ENCODE peak calls at places on chromosomes 2 and 18, in nine cellular contexts. B is progenitor cell of endocrine pancreas, I is H9, C is Peyer's patch, Z is fibroblast of mammary gland, P is epithelial cell of esophagus, H is adrenal gland, E is astrocyte of the cerebellum, K is endothelial cell of umbilical vein. X is an unnamed sample.

GRCh38 chr2:62383843-62384242 is 122.2 kb downstream of the TMEM17 start:
- DNase-seq in B (no peak), I (no peak), C (no peak), Z (peak), P (peak), H (no peak), E (no peak), K (peak), X (no peak)

GRCh38 chr2:206642075-206643025 is at the start of gene FAM237A:
- DNase-seq in B (peak), I (peak), C (no peak), Z (peak), P (peak), H (peak), E (peak), K (peak), X (peak)

GRCh38 chr2:57373530-57373929 is 673.1 kb upstream of the VRK2 start:
- DNase-seq in B (no peak), I (no peak), C (no peak), Z (peak), P (peak), H (no peak), E (peak), K (peak), X (no peak)

GRCh38 chr2:1168856-1169255 is 218.2 kb downstream of the SNTG2 start:
- DNase-seq in B (no peak), I (no peak), C (no peak), Z (no peak), P (no peak), H (no peak), E (no peak), K (no peak), X (no peak)

GRCh38 chr2:233061591-233062446 is 1.7 kb downstream of the INPP5D start:
- DNase-seq in B (no peak), I (peak), C (no peak), Z (no peak), P (no peak), H (no peak), E (no peak), K (peak), X (no peak)

GRCh38 chr2:100906131-100906530 is 86.2 kb downstream of the NPAS2 start:
- DNase-seq in B (no peak), I (no peak), C (no peak), Z (no peak), P (no peak), H (no peak), E (no peak), K (peak), X (no peak)

GRCh38 chr2:225112362-225113111 is 70.3 kb upstream of the DOCK10 start:
- DNase-seq in B (no peak), I (no peak), C (no peak), Z (no peak), P (no peak), H (no peak), E (no peak), K (no peak), X (no peak)

GRCh38 chr2:3462493-3463104 is 56.7 kb downstream of the ADI1 start:
- DNase-seq in B (no peak), I (no peak), C (no peak), Z (no peak), P (no peak), H (peak), E (no peak), K (no peak), X (no peak)

GRCh38 chr2:27956895-27957294 is 66.4 kb downstream of the BABAM2 start:
- DNase-seq in B (no peak), I (no peak), C (no peak), Z (peak), P (peak), H (no peak), E (no peak), K (no peak), X (no peak)

GRCh38 chr18:57784034-57784815 is 18.9 kb downstream of the ATP8B1 start:
- DNase-seq in B (no peak), I (no peak), C (no peak), Z (peak), P (peak), H (peak), E (peak), K (peak), X (no peak)

GRCh38 chr2:218733615-218734021 is 23.0 kb downstream of the TTLL4 start:
- DNase-seq in B (no peak), I (no peak), C (no peak), Z (peak), P (peak), H (peak), E (no peak), K (no peak), X (no peak)

GRCh38 chr2:189327879-189328351 is 113.4 kb upstream of the WDR75 start:
- DNase-seq in B (no peak), I (no peak), C (no peak), Z (no peak), P (no peak), H (no peak), E (peak), K (peak), X (peak)

GRCh38 chr18:62981566-62981965 is 266.2 kb downstream of the PHLPP1 start:
- DNase-seq in B (no peak), I (no peak), C (no peak), Z (no peak), P (no peak), H (no peak), E (no peak), K (no peak), X (no peak)

GRCh38 chr2:190978389-190979053 is 35.5 kb downstream of the STAT1 start:
- DNase-seq in B (no peak), I (no peak), C (no peak), Z (peak), P (no peak), H (no peak), E (peak), K (peak), X (no peak)

GRCh38 chr2:187365315-187365714 is 82.7 kb downstream of the CALCRL start:
- DNase-seq in B (no peak), I (no peak), C (no peak), Z (no peak), P (no peak), H (no peak), E (no peak), K (no peak), X (no peak)

GRCh38 chr2:10195278-10196219 is 73.0 kb downstream of the RRM2 start:
- DNase-seq in B (no peak), I (no peak), C (no peak), Z (no peak), P (no peak), H (no peak), E (no peak), K (no peak), X (no peak)

GRCh38 chr2:14677039-14677438 is 44.5 kb downstream of the LRATD1 start:
- DNase-seq in B (no peak), I (no peak), C (no peak), Z (peak), P (no peak), H (no peak), E (no peak), K (no peak), X (no peak)

GRCh38 chr2:205017381-205017780 is 472.1 kb downstream of the PARD3B start:
- DNase-seq in B (no peak), I (no peak), C (no peak), Z (no peak), P (no peak), H (no peak), E (no peak), K (no peak), X (no peak)

GRCh38 chr2:12457831-12458230 is 258.9 kb upstream of the TRIB2 start:
- DNase-seq in B (no peak), I (no peak), C (no peak), Z (peak), P (no peak), H (no peak), E (no peak), K (no peak), X (no peak)

GRCh38 chr18:31270578-31270977 is 47.4 kb upstream of the DSG1 start:
- DNase-seq in B (no peak), I (no peak), C (no peak), Z (no peak), P (no peak), H (no peak), E (no peak), K (no peak), X (no peak)

GRCh38 chr18:31269508-31270074 is 48.4 kb upstream of the DSG1 start:
- DNase-seq in B (no peak), I (no peak), C (no peak), Z (no peak), P (no peak), H (no peak), E (no peak), K (no peak), X (no peak)

GRCh38 chr18:31268985-31269406 is 49.0 kb upstream of the DSG1 start:
- DNase-seq in B (no peak), I (no peak), C (no peak), Z (no peak), P (peak), H (no peak), E (no peak), K (peak), X (no peak)

GRCh38 chr18:31261792-31262582 is 56.0 kb upstream of the DSG1 start:
- DNase-seq in B (no peak), I (no peak), C (no peak), Z (no peak), P (no peak), H (no peak), E (no peak), K (no peak), X (no peak)

DNA sequence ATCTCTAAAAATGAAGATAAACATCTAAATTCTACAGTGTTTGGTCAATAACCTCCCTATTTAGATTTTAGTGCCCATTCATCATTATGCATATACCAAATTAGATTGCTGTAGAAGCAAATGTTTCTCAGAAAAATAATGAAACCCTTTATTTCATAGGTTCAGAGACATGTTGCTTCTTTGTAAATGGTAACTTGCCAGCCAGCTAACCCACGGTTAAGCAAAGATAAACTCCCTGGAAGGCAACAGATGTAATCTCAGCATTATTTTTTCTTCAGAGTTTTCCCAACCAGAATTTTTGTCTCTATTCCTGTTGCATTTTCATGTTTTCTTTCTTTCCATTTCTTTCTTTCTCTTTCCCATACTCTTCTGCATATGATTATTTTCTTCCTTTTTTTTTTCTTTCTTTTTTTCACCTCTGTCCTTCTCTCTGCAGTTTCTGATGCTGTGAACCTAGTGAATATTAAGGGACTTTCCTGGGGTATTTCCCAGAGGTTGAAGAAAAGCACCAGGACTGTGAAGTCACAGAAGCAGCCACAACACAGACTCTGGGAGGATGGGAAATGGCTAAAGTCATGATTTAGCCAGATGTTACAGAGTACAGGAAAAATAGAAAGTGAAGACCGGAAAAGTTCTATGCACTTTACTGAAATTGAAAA is 50.0 kb upstream of the DSG1 start:
- DNase-seq in B (no peak), I (no peak), C (no peak), Z (no peak), P (no peak), H (no peak), E (no peak), K (no peak), X (no peak)
- TF ChIP-seq CTCF in B (no peak), I (no peak), C (no peak), Z (no peak), P (no peak), H (no peak), E (no peak), K (no peak), X (no peak)

DNA sequence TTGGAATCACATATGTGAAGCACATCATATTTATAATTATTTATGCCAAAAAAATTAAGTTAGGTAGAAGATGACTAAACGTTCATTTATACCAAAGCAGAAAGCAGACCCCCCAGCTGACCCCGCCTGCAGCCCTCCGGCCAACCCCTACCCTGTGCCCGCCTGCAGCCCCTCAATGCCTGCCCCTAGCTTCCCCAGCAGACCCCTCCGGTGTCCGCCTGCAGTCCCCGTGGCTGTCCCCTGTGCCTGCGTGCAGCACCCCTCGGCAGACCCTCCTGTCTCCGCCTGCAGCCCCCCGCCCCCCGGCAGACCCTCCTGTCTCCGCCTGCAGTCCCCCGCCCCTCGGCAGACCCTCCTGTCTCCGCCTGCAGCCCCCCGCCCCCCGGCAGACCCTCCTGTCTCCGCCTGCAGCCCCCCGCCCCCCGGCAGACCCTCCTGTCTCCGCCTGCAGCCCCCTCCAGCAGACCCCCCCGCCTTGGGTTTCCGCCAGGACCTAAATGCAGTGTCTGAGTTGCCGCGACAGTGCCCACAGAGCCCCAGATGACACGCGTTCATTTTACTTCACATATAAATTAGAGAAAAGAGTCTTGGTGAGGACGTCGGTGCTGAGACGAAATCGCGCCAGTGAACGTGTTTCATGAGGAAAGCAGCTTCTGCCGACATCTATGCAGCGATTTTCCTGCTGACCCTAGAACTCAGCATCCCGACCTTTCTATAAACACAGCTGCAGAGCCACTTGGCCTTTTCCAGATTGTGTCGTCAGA is 136.4 kb downstream of the NFATC1 start:
- DNase-seq in B (no peak), I (no peak), C (peak), Z (peak), P (no peak), H (no peak), E (no peak), K (no peak), X (no peak)
- TF ChIP-seq CTCF in B (no peak), I (no peak), C (no peak), Z (no peak), P (no peak), H (no peak), E (no peak), K (no peak), X (no peak)

GRCh38 chr18:12329125-12329698 is 21.2 kb downstream of the TUBB6 start:
- DNase-seq in B (no peak), I (no peak), C (no peak), Z (no peak), P (no peak), H (peak), E (no peak), K (no peak), X (no peak)
- TF ChIP-seq CTCF in B (no peak), I (no peak), C (no peak), Z (no peak), P (no peak), H (no peak), E (no peak), K (no peak), X (no peak)

GRCh38 chr2:139885921-139886498 is 1105.8 kb upstream of the NXPH2 start:
- DNase-seq in B (no peak), I (no peak), C (no peak), Z (no peak), P (no peak), H (no peak), E (no peak), K (no peak), X (no peak)
- TF ChIP-seq CTCF in B (no peak), I (no peak), C (no peak), Z (no peak), P (no peak), H (no peak), E (no peak), K (no peak), X (no peak)

DNA sequence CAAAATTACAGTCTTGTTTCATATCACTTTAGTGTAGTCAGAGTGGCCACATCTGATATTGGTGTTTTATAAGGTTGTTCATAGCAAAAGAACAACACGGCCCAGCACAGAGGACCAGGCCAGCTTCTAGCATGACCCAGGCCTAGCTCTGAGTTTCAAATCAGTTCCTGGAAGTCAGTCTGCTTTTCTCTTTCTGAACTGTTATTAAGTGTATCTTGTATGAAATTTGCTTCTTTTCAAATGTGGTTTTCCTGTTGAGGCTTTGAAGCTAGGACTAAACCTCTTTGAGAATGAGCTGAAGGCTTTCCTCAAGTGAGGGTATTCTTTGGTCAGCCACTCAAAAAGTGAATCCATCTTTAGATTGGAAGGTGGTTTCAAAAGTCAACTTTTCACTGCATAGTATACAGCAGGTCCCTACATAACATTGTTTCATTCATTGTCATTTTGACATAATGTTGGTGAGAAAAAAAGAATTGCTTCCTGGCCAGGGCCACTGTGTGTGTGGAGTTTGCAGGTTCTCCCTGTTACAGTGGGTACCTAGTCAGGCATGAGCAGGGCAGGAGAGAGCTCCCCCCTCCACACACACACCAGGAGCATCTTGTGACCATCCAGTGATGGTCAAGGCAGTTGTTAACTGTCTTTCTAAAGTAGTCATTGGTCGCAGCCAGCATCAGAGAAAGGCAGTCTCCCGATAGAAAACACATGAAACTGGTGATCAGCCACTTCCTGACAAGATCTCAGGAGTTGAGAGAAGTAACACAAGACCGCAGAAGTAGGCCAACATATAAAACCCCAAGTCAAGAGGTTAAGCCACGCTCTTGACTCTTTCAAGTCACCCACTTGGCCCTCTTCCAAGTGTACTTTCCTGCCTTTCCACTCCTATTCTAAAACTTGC is 6.7 kb upstream of the ACAA2 start:
- DNase-seq in B (no peak), I (no peak), C (no peak), Z (no peak), P (no peak), H (no peak), E (no peak), K (no peak), X (no peak)
- TF ChIP-seq CTCF in B (no peak), I (no peak), C (no peak), Z (no peak), P (no peak), H (no peak), E (no peak), K (no peak), X (no peak)